ENCODE peak calls at places on chromosomes 1 and 21, in ten cellular contexts. One of them, this sample, is unnamed.
A peak's percentile ranks its signal among the peaks of the same experiment; 100 is the strongest.

GRCh38 chr1:223029985-223030769 is 112.9 kb downstream of the TLR5 start:
- DNase-seq in hippocampal formation: no peak
- DNase-seq in NCI-H1930: no peak
- DNase-seq in breast epithelium: no peak
- DNase-seq in body of pancreas: no peak
- DNase-seq in esophagus squamous epithelium: no peak
- DNase-seq in CD4-positive, CD25-positive, alpha-beta regulatory T cell: no peak
- DNase-seq in foreskin melanocyte: no peak
- DNase-seq in T-helper 17 cell: no peak
- DNase-seq in glutamatergic neuron: no peak
- DNase-seq in this sample: no peak

GRCh38 chr21:45294509-45295291 is 7.0 kb upstream of the POFUT2 start:
- DNase-seq in body of pancreas: peak; percentile 50
- DNase-seq in NCI-H1930: no peak
- DNase-seq in CD4-positive, CD25-positive, alpha-beta regulatory T cell: no peak
- DNase-seq in foreskin melanocyte: peak; percentile 90
- DNase-seq in T-helper 17 cell: no peak
- DNase-seq in hippocampal formation: no peak
- DNase-seq in breast epithelium: peak; percentile 54
- DNase-seq in esophagus squamous epithelium: no peak
- DNase-seq in glutamatergic neuron: no peak
- DNase-seq in this sample: no peak

GRCh38 chr1:155069551-155070391 is 6.2 kb downstream of the EFNA4 start:
- DNase-seq in glutamatergic neuron: no peak
- DNase-seq in T-helper 17 cell: no peak
- DNase-seq in CD4-positive, CD25-positive, alpha-beta regulatory T cell: no peak
- DNase-seq in esophagus squamous epithelium: no peak
- DNase-seq in hippocampal formation: no peak
- DNase-seq in breast epithelium: no peak
- DNase-seq in foreskin melanocyte: no peak
- DNase-seq in NCI-H1930: peak; percentile 11
- DNase-seq in body of pancreas: no peak
- DNase-seq in this sample: peak; percentile 28

GRCh38 chr1:18262726-18263125 is 155.1 kb downstream of the IGSF21 start:
- DNase-seq in body of pancreas: no peak
- DNase-seq in hippocampal formation: no peak
- DNase-seq in foreskin melanocyte: no peak
- DNase-seq in breast epithelium: no peak
- DNase-seq in T-helper 17 cell: no peak
- DNase-seq in glutamatergic neuron: no peak
- DNase-seq in CD4-positive, CD25-positive, alpha-beta regulatory T cell: no peak
- DNase-seq in NCI-H1930: no peak
- DNase-seq in esophagus squamous epithelium: no peak
- DNase-seq in this sample: no peak

GRCh38 chr1:99685516-99686180 is 39.7 kb downstream of the PALMD start:
- DNase-seq in esophagus squamous epithelium: no peak
- DNase-seq in foreskin melanocyte: peak; percentile 82
- DNase-seq in body of pancreas: peak; percentile 81
- DNase-seq in breast epithelium: peak; percentile 64
- DNase-seq in hippocampal formation: peak; percentile 58
- DNase-seq in T-helper 17 cell: no peak
- DNase-seq in CD4-positive, CD25-positive, alpha-beta regulatory T cell: peak; percentile 65
- DNase-seq in glutamatergic neuron: peak; percentile 78
- DNase-seq in NCI-H1930: peak; percentile 27
- DNase-seq in this sample: no peak

GRCh38 chr1:48470506-48470905 is 1.5 kb downstream of the SPATA6 start:
- DNase-seq in T-helper 17 cell: no peak
- DNase-seq in NCI-H1930: no peak
- DNase-seq in glutamatergic neuron: no peak
- DNase-seq in breast epithelium: no peak
- DNase-seq in esophagus squamous epithelium: no peak
- DNase-seq in hippocampal formation: peak; percentile 64
- DNase-seq in CD4-positive, CD25-positive, alpha-beta regulatory T cell: no peak
- DNase-seq in body of pancreas: peak; percentile 55
- DNase-seq in foreskin melanocyte: peak; percentile 69
- DNase-seq in this sample: no peak

GRCh38 chr1:109782514-109782913 is 18.8 kb upstream of the EPS8L3 start:
- DNase-seq in NCI-H1930: no peak
- DNase-seq in body of pancreas: no peak
- DNase-seq in breast epithelium: no peak
- DNase-seq in CD4-positive, CD25-positive, alpha-beta regulatory T cell: no peak
- DNase-seq in T-helper 17 cell: no peak
- DNase-seq in esophagus squamous epithelium: no peak
- DNase-seq in foreskin melanocyte: no peak
- DNase-seq in glutamatergic neuron: no peak
- DNase-seq in hippocampal formation: no peak
- DNase-seq in this sample: no peak

GRCh38 chr1:15304708-15305326 is 57.8 kb downstream of the FHAD1 start:
- DNase-seq in foreskin melanocyte: no peak
- DNase-seq in esophagus squamous epithelium: no peak
- DNase-seq in glutamatergic neuron: peak; percentile 69
- DNase-seq in hippocampal formation: peak; percentile 32
- DNase-seq in breast epithelium: no peak
- DNase-seq in CD4-positive, CD25-positive, alpha-beta regulatory T cell: peak; percentile 54
- DNase-seq in body of pancreas: peak; percentile 85
- DNase-seq in NCI-H1930: peak; percentile 48
- DNase-seq in T-helper 17 cell: peak; percentile 52
- DNase-seq in this sample: peak; percentile 6

GRCh38 chr1:221961532-221962292 is 219.8 kb upstream of the DUSP10 start:
- DNase-seq in CD4-positive, CD25-positive, alpha-beta regulatory T cell: peak; percentile 70
- DNase-seq in foreskin melanocyte: peak; percentile 91
- DNase-seq in body of pancreas: peak; percentile 9
- DNase-seq in hippocampal formation: no peak
- DNase-seq in glutamatergic neuron: no peak
- DNase-seq in esophagus squamous epithelium: no peak
- DNase-seq in T-helper 17 cell: no peak
- DNase-seq in breast epithelium: no peak
- DNase-seq in NCI-H1930: no peak
- DNase-seq in this sample: no peak

This sample was measured in nucleus accumbens.